ENCODE peak calls at places on chromosomes 4 and X, in seven cellular contexts. D is NCI-H1092, B is heart left ventricle, N is SJCRH30, K is non-pigmented ciliary epithelial cell, I is HCEC 1CT, M is hypothalamus. V is an unnamed sample.

GRCh38 chrX:86148024-86148511 is at the start of gene DACH2:
- DNase-seq in D (peak), B (peak), N (peak), K (no peak), I (peak), M (peak), V (peak)

GRCh38 chrX:88170528-88170927 is 576.5 kb upstream of the CPXCR1 start:
- DNase-seq in D (no peak), B (no peak), N (no peak), K (no peak), I (no peak), M (no peak), V (no peak)

GRCh38 chr4:6939761-6940743 is 30.4 kb downstream of the TBC1D14 start:
- DNase-seq in D (no peak), B (no peak), N (no peak), K (no peak), I (peak), M (no peak), V (peak)

GRCh38 chrX:119734897-119735339 is 23.5 kb upstream of the SOWAHD start:
- DNase-seq in D (peak), B (peak), N (peak), K (no peak), I (no peak), M (peak), V (peak)

GRCh38 chrX:1841746-1842145 is 226.9 kb downstream of the ASMT start:
- DNase-seq in D (no peak), B (no peak), N (no peak), K (no peak), I (no peak), M (no peak), V (no peak)

GRCh38 chr4:55553442-55553841 is 6.7 kb upstream of the CLOCK start:
- DNase-seq in D (no peak), B (peak), N (peak), K (no peak), I (peak), M (peak), V (peak)

GRCh38 chrX:31333181-31333831 is 261.5 kb upstream of the FTHL17 start:
- DNase-seq in D (no peak), B (no peak), N (no peak), K (peak), I (peak), M (no peak), V (peak)

GRCh38 chrX:103734125-103734760 is 23.5 kb downstream of the TMEM31 start:
- DNase-seq in D (no peak), B (no peak), N (no peak), K (no peak), I (no peak), M (no peak), V (no peak)

GRCh38 chr4:14908635-14909034 is 93.6 kb upstream of the CPEB2 start:
- DNase-seq in D (no peak), B (no peak), N (no peak), K (peak), I (peak), M (no peak), V (peak)

GRCh38 chr4:164312671-164313070 is 441.3 kb upstream of the SMIM31 start:
- DNase-seq in D (no peak), B (no peak), N (no peak), K (no peak), I (no peak), M (no peak), V (no peak)

GRCh38 chr4:184769285-184769825 is 35.5 kb upstream of the CENPU start:
- DNase-seq in D (no peak), B (no peak), N (no peak), K (no peak), I (no peak), M (no peak), V (no peak)

GRCh38 chr4:71553605-71554004 is 214.8 kb downstream of the SLC4A4 start:
- DNase-seq in D (no peak), B (no peak), N (peak), K (no peak), I (peak), M (no peak), V (peak)

GRCh38 chr4:17336524-17336941 is 175.4 kb downstream of the QDPR start:
- DNase-seq in D (no peak), B (peak), N (no peak), K (no peak), I (no peak), M (no peak), V (peak)

GRCh38 chr4:144295286-144295995 is 154.9 kb upstream of the GYPA start:
- DNase-seq in D (no peak), B (no peak), N (no peak), K (no peak), I (no peak), M (no peak), V (peak)

GRCh38 chr4:71290074-71290473 is 48.7 kb upstream of the SLC4A4 start:
- DNase-seq in D (no peak), B (no peak), N (no peak), K (peak), I (peak), M (no peak), V (peak)

GRCh38 chrX:99750721-99751120 is 659.4 kb downstream of the PCDH19 start:
- DNase-seq in D (no peak), B (no peak), N (no peak), K (no peak), I (no peak), M (no peak), V (no peak)

GRCh38 chrX:150197388-150197787 is 165.7 kb upstream of the MAMLD1 start:
- DNase-seq in D (no peak), B (no peak), N (no peak), K (no peak), I (no peak), M (no peak), V (no peak)

GRCh38 chrX:44344687-44345086 is 1.2 kb upstream of the EFHC2 start:
- DNase-seq in D (no peak), B (no peak), N (no peak), K (no peak), I (no peak), M (no peak), V (no peak)

GRCh38 chr4:89753601-89754066 is 83.3 kb downstream of the SNCA start:
- DNase-seq in D (no peak), B (no peak), N (peak), K (peak), I (peak), M (no peak), V (peak)

GRCh38 chr4:1614049-1614448 is 70.1 kb downstream of the FAM53A start:
- DNase-seq in D (no peak), B (no peak), N (no peak), K (no peak), I (no peak), M (no peak), V (no peak)

GRCh38 chr4:75547647-75548387 is 8.0 kb upstream of the ODAPH start:
- DNase-seq in D (no peak), B (peak), N (peak), K (no peak), I (no peak), M (no peak), V (peak)

GRCh38 chr4:38504396-38504715 is 159.6 kb upstream of the KLF3 start:
- DNase-seq in D (no peak), B (no peak), N (no peak), K (no peak), I (no peak), M (no peak), V (no peak)

GRCh38 chr4:4762909-4763814 is 96.3 kb upstream of the MSX1 start:
- DNase-seq in D (no peak), B (no peak), N (peak), K (peak), I (no peak), M (no peak), V (peak)

GRCh38 chrX:112368371-112368770 is 285.8 kb upstream of the TRPC5 start:
- DNase-seq in D (no peak), B (no peak), N (peak), K (no peak), I (no peak), M (no peak), V (no peak)

GRCh38 chrX:67777148-67777547 is 233.3 kb downstream of the AR start:
- DNase-seq in D (no peak), B (no peak), N (peak), K (no peak), I (no peak), M (no peak), V (no peak)

GRCh38 chr4:143618811-143619210 is 81.7 kb downstream of the FREM3 start:
- DNase-seq in D (no peak), B (no peak), N (no peak), K (no peak), I (no peak), M (no peak), V (no peak)

GRCh38 chr4:52780627-52781354 is 29.6 kb upstream of the ERVMER34-1 start:
- DNase-seq in D (no peak), B (no peak), N (peak), K (no peak), I (peak), M (no peak), V (peak)

GRCh38 chr4:16705341-16705740 is 193.1 kb downstream of the LDB2 start:
- DNase-seq in D (no peak), B (no peak), N (peak), K (no peak), I (no peak), M (no peak), V (no peak)

GRCh38 chr4:82525287-82525898 is 36.4 kb downstream of the TMEM150C start:
- DNase-seq in D (no peak), B (no peak), N (peak), K (no peak), I (no peak), M (no peak), V (no peak)

GRCh38 chrX:11137543-11138139 is 26.5 kb downstream of the HCCS start:
- DNase-seq in D (no peak), B (no peak), N (peak), K (no peak), I (peak), M (no peak), V (peak)

GRCh38 chr4:38334791-38335190 is 329.2 kb upstream of the KLF3 start:
- DNase-seq in D (no peak), B (no peak), N (no peak), K (no peak), I (no peak), M (no peak), V (no peak)

GRCh38 chr4:143294310-143294709 is 42.4 kb upstream of the GAB1 start:
- DNase-seq in D (no peak), B (peak), N (no peak), K (no peak), I (no peak), M (peak), V (peak)